ENCODE peak calls at places on chromosomes 4 and X, in nine cellular contexts. U is C1 segment of cervical spinal cord; B is A172; C is A549; S is germinal center; V is activated CD4-positive, alpha-beta T cell treated with anti-CD3 and anti-CD28 coated beads, Interleukin-2, amount 10 ng/mL, durations not matched to agents 7 days and 5 days; I is fibroblast of the aortic adventitia; M is NCI-H774; G is epithelial cell of prostate. N is an unnamed sample.

GRCh38 chr4:9933184-9933583 is 88.1 kb downstream of the SLC2A9 start:
- DNase-seq in M (no peak), C (no peak), B (no peak), S (no peak), G (no peak), V (no peak), U (no peak), I (no peak), N (no peak)

GRCh38 chr4:24607338-24607737 is 23.0 kb upstream of the DHX15 start:
- DNase-seq in V (no peak), G (no peak), U (no peak), I (no peak), S (no peak), M (no peak), B (no peak), C (no peak), N (no peak)

GRCh38 chr4:142554412-142554811 is 291.7 kb downstream of the INPP4B start:
- DNase-seq in M (no peak), V (no peak), B (no peak), C (no peak), S (no peak), U (no peak), I (no peak), G (no peak), N (no peak)

GRCh38 chrX:50066318-50066937 is 134.4 kb downstream of the AKAP4 start:
- DNase-seq in B (no peak), U (no peak), G (no peak), V (no peak), M (no peak), C (no peak), S (no peak), I (no peak), N (no peak)

GRCh38 chrX:125266153-125266660 is 53.5 kb upstream of the TEX13C start:
- DNase-seq in M (no peak), C (no peak), I (no peak), G (no peak), S (no peak), V (no peak), B (no peak), U (no peak), N (no peak)

GRCh38 chr4:97867557-97868091 is 275.7 kb downstream of the STPG2 start:
- DNase-seq in G (no peak), M (no peak), S (no peak), B (no peak), V (no peak), I (no peak), U (no peak), C (no peak), N (no peak)

GRCh38 chrX:114798902-114799301 is 215.0 kb downstream of the HTR2C start:
- DNase-seq in V (no peak), B (peak), C (no peak), I (peak), S (no peak), M (no peak), G (no peak), U (no peak), N (no peak)

GRCh38 chr4:90127706-90128345 is 632 bp downstream of the CCSER1 start:
- DNase-seq in I (no peak), V (no peak), U (peak), S (peak), G (no peak), B (no peak), M (no peak), C (no peak), N (no peak)

GRCh38 chr4:69995526-69996016 is at the start of gene STATH:
- DNase-seq in U (no peak), B (peak), V (no peak), C (no peak), G (peak), M (no peak), S (no peak), I (no peak), N (peak)

GRCh38 chr4:103994059-103994458 is 274.3 kb upstream of the TACR3 start:
- DNase-seq in M (no peak), I (no peak), C (no peak), U (no peak), S (no peak), G (no peak), B (peak), V (no peak), N (no peak)

GRCh38 chrX:155857561-155857960 is 23.6 kb upstream of the VAMP7 start:
- DNase-seq in U (no peak), B (peak), G (no peak), S (no peak), C (no peak), M (no peak), V (no peak), I (peak), N (no peak)

GRCh38 chr4:150699599-150699998 is 117.6 kb downstream of the MAB21L2 start:
- DNase-seq in V (no peak), M (no peak), U (no peak), I (no peak), B (no peak), G (no peak), S (no peak), C (no peak), N (no peak)

GRCh38 chr4:4735870-4736269 is 123.6 kb upstream of the MSX1 start:
- DNase-seq in U (no peak), C (no peak), S (no peak), G (no peak), B (no peak), I (peak), V (no peak), M (no peak), N (peak)

GRCh38 chr4:106763044-106763443 is 273.1 kb downstream of the DKK2 start:
- DNase-seq in U (peak), S (no peak), G (no peak), B (no peak), C (no peak), M (no peak), I (peak), V (no peak), N (peak)

GRCh38 chr4:184616633-184617471 is 32.4 kb downstream of the CASP3 start:
- DNase-seq in G (no peak), U (no peak), M (no peak), B (no peak), C (no peak), I (peak), S (peak), V (no peak), N (no peak)

GRCh38 chr4:169254546-169254983 is 16.2 kb downstream of the SH3RF1 start:
- DNase-seq in V (no peak), M (no peak), I (peak), G (no peak), S (no peak), U (no peak), C (no peak), B (peak), N (no peak)

GRCh38 chr4:7145291-7145934 is 46.9 kb upstream of the SORCS2 start:
- DNase-seq in M (no peak), V (no peak), I (no peak), C (no peak), S (no peak), U (no peak), G (no peak), B (no peak), N (no peak)

N was measured in foreskin keratinocyte.